ENCODE peak calls at places on chromosomes 4 and X, in four cellular contexts. One of them, this sample, is unnamed.

GRCh38 chrX:49919617-49920016 is 2.8 kb upstream of the CLCN5 start:
- DNase-seq in upper lobe of right lung: no peak
- DNase-seq in neuronal stem cell: peak; percentile 49
- DNase-seq in CD8-positive, alpha-beta memory T cell: peak; percentile 4
- DNase-seq in this sample: no peak

GRCh38 chrX:63250253-63250868 is 100.8 kb downstream of the SPIN4 start:
- DNase-seq in upper lobe of right lung: no peak
- DNase-seq in CD8-positive, alpha-beta memory T cell: no peak
- DNase-seq in neuronal stem cell: peak; percentile 39
- DNase-seq in this sample: peak; percentile 58

GRCh38 chr4:69782651-69783310 is 22.4 kb upstream of the SULT1B1 start:
- DNase-seq in CD8-positive, alpha-beta memory T cell: no peak
- DNase-seq in upper lobe of right lung: no peak
- DNase-seq in neuronal stem cell: no peak
- DNase-seq in this sample: no peak

GRCh38 chr4:24800273-24800880 is 5.0 kb downstream of the SOD3 start:
- DNase-seq in CD8-positive, alpha-beta memory T cell: no peak
- DNase-seq in upper lobe of right lung: no peak
- DNase-seq in neuronal stem cell: no peak
- DNase-seq in this sample: no peak

GRCh38 chr4:55637272-55637820 is 1.2 kb upstream of the NMU start:
- DNase-seq in CD8-positive, alpha-beta memory T cell: no peak
- DNase-seq in neuronal stem cell: no peak
- DNase-seq in upper lobe of right lung: no peak
- DNase-seq in this sample: no peak

GRCh38 chr4:104490096-104490769 is 4.5 kb downstream of the CXXC4 start:
- DNase-seq in neuronal stem cell: no peak
- DNase-seq in upper lobe of right lung: peak; percentile 59
- DNase-seq in CD8-positive, alpha-beta memory T cell: no peak
- DNase-seq in this sample: no peak

GRCh38 chr4:2786152-2786671 is 6.7 kb upstream of the SH3BP2 start:
- DNase-seq in CD8-positive, alpha-beta memory T cell: peak; percentile 36
- DNase-seq in upper lobe of right lung: no peak
- DNase-seq in neuronal stem cell: no peak
- DNase-seq in this sample: peak; percentile 46

GRCh38 chr4:165010487-165010886 is 21.3 kb upstream of the TRIM60 start:
- DNase-seq in upper lobe of right lung: no peak
- DNase-seq in neuronal stem cell: no peak
- DNase-seq in CD8-positive, alpha-beta memory T cell: no peak
- DNase-seq in this sample: no peak

GRCh38 chr4:57442834-57443291 is 332.7 kb upstream of the IGFBP7 start:
- DNase-seq in neuronal stem cell: peak; percentile 56
- DNase-seq in upper lobe of right lung: no peak
- DNase-seq in CD8-positive, alpha-beta memory T cell: no peak
- DNase-seq in this sample: no peak

GRCh38 chr4:170274616-170275015 is 184.9 kb upstream of the AADAT start:
- DNase-seq in CD8-positive, alpha-beta memory T cell: no peak
- DNase-seq in neuronal stem cell: no peak
- DNase-seq in upper lobe of right lung: no peak
- DNase-seq in this sample: no peak

GRCh38 chr4:123411976-123412589 is 15.5 kb downstream of the SPRY1 start:
- DNase-seq in CD8-positive, alpha-beta memory T cell: no peak
- DNase-seq in neuronal stem cell: no peak
- DNase-seq in upper lobe of right lung: no peak
- DNase-seq in this sample: no peak

GRCh38 chr4:123406862-123407261 is 10.3 kb downstream of the SPRY1 start:
- DNase-seq in neuronal stem cell: no peak
- DNase-seq in CD8-positive, alpha-beta memory T cell: no peak
- DNase-seq in upper lobe of right lung: no peak
- DNase-seq in this sample: no peak

GRCh38 chr4:123411514-123411913 is 14.9 kb downstream of the SPRY1 start:
- DNase-seq in CD8-positive, alpha-beta memory T cell: no peak
- DNase-seq in upper lobe of right lung: no peak
- DNase-seq in neuronal stem cell: no peak
- DNase-seq in this sample: no peak

GRCh38 chr4:123408471-123409084 is 12.0 kb downstream of the SPRY1 start:
- DNase-seq in neuronal stem cell: no peak
- DNase-seq in upper lobe of right lung: no peak
- DNase-seq in CD8-positive, alpha-beta memory T cell: no peak
- DNase-seq in this sample: no peak

GRCh38 chr4:123409301-123409700 is 12.7 kb downstream of the SPRY1 start:
- DNase-seq in neuronal stem cell: no peak
- DNase-seq in CD8-positive, alpha-beta memory T cell: no peak
- DNase-seq in upper lobe of right lung: no peak
- DNase-seq in this sample: no peak
- H3K4me1 ChIP-seq in neuronal stem cell: peaks cover 34% of the 10 kb centered on the region
- H3K4me1 ChIP-seq in CD8-positive, alpha-beta memory T cell: no peaks in the 10 kb centered on the region
- H3K4me1 ChIP-seq in upper lobe of right lung: peaks cover 11% of the 10 kb centered on the region
- H3K4me1 ChIP-seq in this sample: no peaks in the 10 kb centered on the region

GRCh38 chr4:112854420-112854819 is 195.0 kb upstream of the ANK2 start:
- DNase-seq in neuronal stem cell: no peak
- DNase-seq in CD8-positive, alpha-beta memory T cell: no peak
- DNase-seq in upper lobe of right lung: no peak
- DNase-seq in this sample: no peak
- H3K27ac ChIP-seq in neuronal stem cell: peak overlapping the region; percentile 2
- H3K27ac ChIP-seq in CD8-positive, alpha-beta memory T cell: no peak overlapping the region
- H3K27ac ChIP-seq in upper lobe of right lung: no peak overlapping the region
- H3K27ac ChIP-seq in this sample: no peak overlapping the region

DNA sequence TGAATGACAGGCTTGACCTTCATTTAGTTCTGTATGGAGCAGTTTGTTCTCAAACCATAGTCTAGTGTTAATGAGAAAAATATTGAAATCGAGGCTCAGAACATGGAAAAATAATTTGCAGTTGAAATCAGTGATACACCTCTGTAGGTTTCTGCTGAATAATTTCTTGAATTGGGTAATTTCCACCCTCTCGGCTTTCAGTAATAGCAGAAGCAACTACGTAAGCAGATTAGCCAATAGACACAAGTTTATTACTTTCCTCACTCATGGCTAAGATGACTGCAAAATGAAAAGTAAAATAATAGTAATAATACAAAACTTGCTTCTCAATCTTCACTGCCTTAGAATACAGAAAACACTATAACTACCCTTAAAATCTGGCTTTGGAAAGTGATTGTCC is 46.0 kb downstream of the USP38 start:
- DNase-seq in CD8-positive, alpha-beta memory T cell: no peak
- DNase-seq in neuronal stem cell: no peak
- DNase-seq in upper lobe of right lung: no peak
- DNase-seq in this sample: no peak
- H3K4me3 ChIP-seq in CD8-positive, alpha-beta memory T cell: no peak overlapping the region
- H3K4me3 ChIP-seq in neuronal stem cell: no peak overlapping the region
- H3K4me3 ChIP-seq in upper lobe of right lung: no peak overlapping the region
- H3K4me3 ChIP-seq in this sample: no peak overlapping the region

GRCh38 chr4:10115657-10116624 is 658 bp downstream of the WDR1 start:
- DNase-seq in upper lobe of right lung: peak; percentile 85
- DNase-seq in neuronal stem cell: no peak
- DNase-seq in CD8-positive, alpha-beta memory T cell: peak; percentile 64
- DNase-seq in this sample: peak; percentile 77
- H3K4me1 ChIP-seq in upper lobe of right lung: peaks cover 60% of the 10 kb centered on the region
- H3K4me1 ChIP-seq in neuronal stem cell: peaks cover 9% of the 10 kb centered on the region
- H3K4me1 ChIP-seq in CD8-positive, alpha-beta memory T cell: peaks cover 78% of the 10 kb centered on the region
- H3K4me1 ChIP-seq in this sample: peaks cover 70% of the 10 kb centered on the region

DNA sequence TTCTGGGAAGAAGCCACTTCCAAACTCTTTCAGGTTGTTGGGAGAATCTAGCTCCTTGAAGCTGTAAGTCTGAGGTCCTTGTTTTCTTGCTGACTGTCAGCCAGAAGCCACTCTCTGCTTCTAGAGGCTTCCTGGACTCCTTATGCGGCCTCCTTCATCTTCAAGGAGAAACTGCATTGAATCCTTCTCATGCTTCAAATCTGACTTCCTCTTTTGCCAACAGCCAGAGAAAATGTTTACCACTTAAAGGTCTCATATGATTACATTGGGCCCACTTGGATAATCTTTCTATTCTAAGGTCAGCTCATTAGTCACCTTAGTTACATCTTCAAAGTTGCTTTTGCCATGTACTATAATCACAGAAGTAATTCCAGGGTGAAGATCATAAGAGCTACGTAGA is 327.0 kb downstream of the HNRNPD start:
- DNase-seq in upper lobe of right lung: no peak
- DNase-seq in CD8-positive, alpha-beta memory T cell: no peak
- DNase-seq in neuronal stem cell: no peak
- DNase-seq in this sample: no peak
- H3K27ac ChIP-seq in upper lobe of right lung: no peak overlapping the region
- H3K27ac ChIP-seq in CD8-positive, alpha-beta memory T cell: no peak overlapping the region
- H3K27ac ChIP-seq in neuronal stem cell: no peak overlapping the region
- H3K27ac ChIP-seq in this sample: no peak overlapping the region

DNA sequence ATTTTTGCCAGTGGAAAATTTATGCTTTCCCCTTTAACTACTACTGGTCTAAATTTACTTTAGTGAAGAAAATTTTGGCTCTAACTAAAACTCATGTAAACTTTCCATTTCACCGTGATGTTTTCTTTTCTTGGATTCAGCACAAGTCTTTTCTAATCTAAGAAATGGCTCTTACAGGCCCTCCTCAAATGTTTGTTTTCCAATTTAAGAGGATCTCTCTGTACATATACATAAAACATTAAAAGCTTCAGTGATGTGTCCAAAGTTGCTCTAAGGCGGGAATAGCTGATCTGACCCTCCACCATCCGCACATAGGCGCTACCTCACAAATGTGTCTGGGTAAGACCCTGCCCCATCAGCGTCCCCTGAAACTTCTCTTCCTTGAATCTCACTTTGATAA is 68.1 kb downstream of the MAML3 start:
- DNase-seq in neuronal stem cell: no peak
- DNase-seq in upper lobe of right lung: no peak
- DNase-seq in CD8-positive, alpha-beta memory T cell: no peak
- DNase-seq in this sample: no peak
- H3K4me3 ChIP-seq in neuronal stem cell: no peak overlapping the region
- H3K4me3 ChIP-seq in upper lobe of right lung: no peak overlapping the region
- H3K4me3 ChIP-seq in CD8-positive, alpha-beta memory T cell: no peak overlapping the region
- H3K4me3 ChIP-seq in this sample: no peak overlapping the region

GRCh38 chr4:41506071-41506470 is 31.9 kb upstream of the LIMCH1 start:
- DNase-seq in neuronal stem cell: no peak
- DNase-seq in upper lobe of right lung: no peak
- DNase-seq in CD8-positive, alpha-beta memory T cell: no peak
- DNase-seq in this sample: no peak

GRCh38 chr4:41509411-41510008 is 28.4 kb upstream of the LIMCH1 start:
- DNase-seq in upper lobe of right lung: no peak
- DNase-seq in neuronal stem cell: no peak
- DNase-seq in CD8-positive, alpha-beta memory T cell: no peak
- DNase-seq in this sample: no peak

GRCh38 chr4:41505161-41505653 is 32.8 kb upstream of the LIMCH1 start:
- DNase-seq in CD8-positive, alpha-beta memory T cell: no peak
- DNase-seq in neuronal stem cell: no peak
- DNase-seq in upper lobe of right lung: no peak
- DNase-seq in this sample: no peak

GRCh38 chr4:41507292-41507933 is 30.5 kb upstream of the LIMCH1 start:
- DNase-seq in neuronal stem cell: no peak
- DNase-seq in upper lobe of right lung: no peak
- DNase-seq in CD8-positive, alpha-beta memory T cell: no peak
- DNase-seq in this sample: no peak

GRCh38 chr4:41504167-41504566 is 33.8 kb upstream of the LIMCH1 start:
- DNase-seq in neuronal stem cell: no peak
- DNase-seq in CD8-positive, alpha-beta memory T cell: no peak
- DNase-seq in upper lobe of right lung: no peak
- DNase-seq in this sample: no peak
- H3K4me1 ChIP-seq in neuronal stem cell: peaks cover 2% of the 10 kb centered on the region
- H3K4me1 ChIP-seq in CD8-positive, alpha-beta memory T cell: no peaks in the 10 kb centered on the region
- H3K4me1 ChIP-seq in upper lobe of right lung: peaks cover 13% of the 10 kb centered on the region
- H3K4me1 ChIP-seq in this sample: no peaks in the 10 kb centered on the region

This sample was measured in naive thymus-derived CD4-positive, alpha-beta T cell.